ENCODE peak calls at places on chromosomes 5 and 9, in four cellular contexts. O is left ventricle myocardium inferior, K is stomach, A is K562. G is an unnamed sample.

GRCh38 chr9:92422611-92423010 is 1.7 kb downstream of the OMD start:
- DNase-seq in A (no peak), O (no peak), K (no peak), G (no peak)

GRCh38 chr9:98171176-98171925 is 21.1 kb downstream of the CORO2A start:
- DNase-seq in K (no peak), A (no peak), O (no peak), G (no peak)

GRCh38 chr9:86945868-86946711 is 1.2 kb downstream of the GAS1 start:
- DNase-seq in O (peak), A (no peak), K (peak), G (no peak)

GRCh38 chr5:157354825-157355224 is 88.9 kb downstream of the CYFIP2 start:
- DNase-seq in A (peak), O (no peak), K (no peak), G (no peak)

GRCh38 chr9:99103505-99103904 is 1.4 kb upstream of the TGFBR1 start:
- DNase-seq in A (no peak), O (no peak), K (no peak), G (no peak)

GRCh38 chr5:142466195-142466951 is 141.6 kb upstream of the SPRY4 start:
- DNase-seq in A (no peak), K (no peak), O (no peak), G (no peak)

GRCh38 chr5:141598389-141599360 is 20.1 kb downstream of the DIAPH1 start:
- DNase-seq in K (no peak), O (no peak), A (no peak), G (no peak)

GRCh38 chr5:177300236-177300880 is 3.2 kb downstream of the RAB24 start:
- DNase-seq in A (peak), K (peak), O (peak), G (peak)

GRCh38 chr5:134864707-134865106 is 9.5 kb upstream of the TXNDC15 start:
- DNase-seq in O (no peak), K (no peak), A (no peak), G (no peak)

GRCh38 chr5:139495644-139496435 is 13.3 kb upstream of the STING1 start:
- DNase-seq in K (no peak), O (no peak), A (no peak), G (no peak)

GRCh38 chr5:93355691-93356090 is 225.3 kb downstream of the NR2F1-AS1 start:
- DNase-seq in O (no peak), A (no peak), K (no peak), G (no peak)

GRCh38 chr5:93357686-93358085 is 223.3 kb downstream of the NR2F1-AS1 start:
- DNase-seq in O (no peak), A (no peak), K (no peak), G (no peak)

GRCh38 chr5:93360436-93361100 is 220.5 kb downstream of the NR2F1-AS1 start:
- DNase-seq in O (no peak), K (no peak), A (no peak), G (no peak)

GRCh38 chr5:93359958-93360305 is 221.1 kb downstream of the NR2F1-AS1 start:
- DNase-seq in K (no peak), O (no peak), A (no peak), G (no peak)

GRCh38 chr5:93359296-93359957 is 221.6 kb downstream of the NR2F1-AS1 start:
- DNase-seq in A (no peak), K (no peak), O (no peak), G (peak)
- H3K4me3 ChIP-seq in A (no peak), K (no peak), O (no peak), G (no peak)

DNA sequence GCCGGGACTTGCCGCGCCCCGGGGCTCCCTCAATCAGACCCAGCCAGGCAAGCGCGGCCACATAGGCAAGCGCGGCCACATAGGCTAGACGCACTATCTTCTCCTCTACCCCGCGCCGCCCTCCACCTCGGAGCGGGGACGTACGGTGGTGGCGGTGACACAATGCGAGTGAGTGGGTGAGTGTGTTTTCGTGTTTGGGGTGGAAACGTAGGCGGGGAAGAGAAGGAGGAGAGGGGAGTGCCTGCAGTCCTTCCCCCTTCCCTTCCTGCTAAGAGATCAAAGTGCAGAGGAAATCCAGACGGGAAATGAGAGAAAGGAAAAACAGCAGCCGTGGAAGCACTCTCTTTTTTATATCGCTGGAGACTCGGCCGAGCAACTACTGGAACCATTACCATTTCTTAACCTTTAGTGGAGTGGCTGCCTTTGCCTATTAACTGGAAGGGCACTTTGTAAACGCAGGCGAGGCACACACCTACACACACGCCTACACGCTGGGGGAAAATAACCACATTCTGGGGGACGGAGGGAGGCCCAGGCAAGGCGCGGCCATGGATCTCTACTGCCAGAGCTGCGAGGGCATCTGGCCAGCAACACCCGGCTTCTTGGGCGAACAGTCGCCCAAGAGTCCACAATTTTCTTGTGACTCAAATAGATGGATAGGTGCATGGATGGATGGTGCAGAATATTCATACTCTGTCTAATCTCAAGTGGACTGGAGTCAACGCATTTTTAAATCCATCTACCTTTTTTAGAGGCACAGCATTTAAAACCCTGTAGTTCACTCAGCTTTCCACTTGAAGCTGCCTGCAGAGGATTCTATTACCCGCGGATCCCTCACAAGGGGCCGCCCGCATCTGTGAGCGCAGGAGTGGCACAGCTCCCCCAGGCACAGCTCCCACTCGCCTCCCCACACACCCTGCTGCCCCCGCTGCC is 2.1 kb downstream of the EDIL3 start:
- DNase-seq in K (no peak), A (no peak), O (peak), G (no peak)
- H3K27ac ChIP-seq in K (peak), A (no peak), O (peak), G (peak)

DNA sequence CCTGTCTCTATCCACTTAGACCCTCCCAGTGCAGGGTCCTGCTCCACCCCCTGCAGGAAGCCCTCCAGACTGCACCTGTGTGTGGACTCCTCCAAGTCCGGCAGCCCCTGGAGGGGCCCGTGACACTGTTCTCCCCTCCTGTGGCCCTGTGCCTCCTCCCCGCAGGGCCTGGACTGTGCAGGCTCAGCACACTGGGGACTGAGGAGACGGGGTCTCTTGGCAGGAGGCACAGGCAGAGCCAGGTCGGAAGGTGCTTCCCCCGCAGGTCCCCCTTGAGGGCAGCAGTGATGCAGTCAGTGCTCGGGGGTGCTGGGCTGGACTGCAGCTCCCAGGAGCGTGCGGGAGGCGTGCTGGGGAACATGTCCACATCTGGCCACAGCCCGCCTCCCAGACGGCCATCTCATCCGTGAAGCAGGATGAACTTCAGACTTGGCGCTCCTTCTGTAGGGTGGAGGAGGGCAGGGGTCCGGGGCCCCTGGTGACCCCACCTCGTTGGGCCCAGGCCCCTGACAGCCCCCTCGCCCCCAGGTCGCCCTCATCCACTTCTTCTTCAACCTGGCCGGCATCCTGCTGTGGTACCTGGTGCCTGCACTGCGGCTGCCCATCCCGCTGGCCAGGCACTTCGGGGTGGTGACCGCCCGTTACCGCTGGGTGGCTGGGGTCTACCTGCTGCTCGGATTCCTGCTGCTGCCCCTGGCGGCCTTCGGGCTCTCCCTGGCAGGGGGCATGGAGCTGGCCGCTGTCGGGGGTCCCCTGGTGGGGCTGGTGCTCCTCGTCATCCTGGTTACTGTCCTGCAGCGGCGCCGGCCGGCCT is 4.9 kb downstream of the SLC34A3 start:
- DNase-seq in O (no peak), K (no peak), A (no peak), G (no peak)
- H3K4me3 ChIP-seq in O (peak), K (peak), A (no peak), G (no peak)

GRCh38 chr9:84501587-84501986 is 161.0 kb upstream of the SLC28A3 start:
- DNase-seq in A (no peak), K (no peak), O (no peak), G (no peak)

GRCh38 chr9:84500218-84500617 is 159.7 kb upstream of the SLC28A3 start:
- DNase-seq in K (no peak), O (no peak), A (no peak), G (no peak)

GRCh38 chr9:84504360-84504759 is 163.8 kb upstream of the SLC28A3 start:
- DNase-seq in O (no peak), A (no peak), K (no peak), G (no peak)

GRCh38 chr9:84500859-84501258 is 160.3 kb upstream of the SLC28A3 start:
- DNase-seq in K (no peak), O (no peak), A (no peak), G (no peak)
- H3K27ac ChIP-seq in K (no peak), O (no peak), A (no peak), G (no peak)

GRCh38 chr5:38463634-38464521 is 92.6 kb downstream of the LIFR start:
- DNase-seq in K (no peak), A (no peak), O (no peak), G (peak)
- H3K4me3 ChIP-seq in K (no peak), A (no peak), O (no peak), G (no peak)

GRCh38 chr5:137842296-137842695 is 25.4 kb upstream of the MYOT start:
- DNase-seq in K (no peak), O (no peak), A (no peak), G (no peak)

GRCh38 chr5:137836997-137837396 is 30.7 kb upstream of the MYOT start:
- DNase-seq in K (no peak), O (no peak), A (no peak), G (no peak)

GRCh38 chr5:137837741-137838389 is 29.8 kb upstream of the MYOT start:
- DNase-seq in K (no peak), O (no peak), A (no peak), G (no peak)

GRCh38 chr5:137836301-137836700 is 31.4 kb upstream of the MYOT start:
- DNase-seq in O (no peak), A (no peak), K (no peak), G (no peak)

GRCh38 chr5:137838976-137839375 is 28.7 kb upstream of the MYOT start:
- DNase-seq in A (no peak), O (no peak), K (no peak), G (no peak)
- H3K27ac ChIP-seq in A (no peak), O (peak), K (no peak), G (no peak)

GRCh38 chr9:137168575-137168906 is 1.3 kb downstream of the LRRC26 start:
- DNase-seq in O (no peak), K (no peak), A (peak), G (no peak)
- H3K4me3 ChIP-seq in O (peak), K (peak), A (peak), G (no peak)

GRCh38 chr9:93453047-93453914 is at the start of gene FAM120AOS:
- DNase-seq in A (peak), O (peak), K (peak), G (peak)
- H3K27ac ChIP-seq in A (peak), O (peak), K (peak), G (peak)

DNA sequence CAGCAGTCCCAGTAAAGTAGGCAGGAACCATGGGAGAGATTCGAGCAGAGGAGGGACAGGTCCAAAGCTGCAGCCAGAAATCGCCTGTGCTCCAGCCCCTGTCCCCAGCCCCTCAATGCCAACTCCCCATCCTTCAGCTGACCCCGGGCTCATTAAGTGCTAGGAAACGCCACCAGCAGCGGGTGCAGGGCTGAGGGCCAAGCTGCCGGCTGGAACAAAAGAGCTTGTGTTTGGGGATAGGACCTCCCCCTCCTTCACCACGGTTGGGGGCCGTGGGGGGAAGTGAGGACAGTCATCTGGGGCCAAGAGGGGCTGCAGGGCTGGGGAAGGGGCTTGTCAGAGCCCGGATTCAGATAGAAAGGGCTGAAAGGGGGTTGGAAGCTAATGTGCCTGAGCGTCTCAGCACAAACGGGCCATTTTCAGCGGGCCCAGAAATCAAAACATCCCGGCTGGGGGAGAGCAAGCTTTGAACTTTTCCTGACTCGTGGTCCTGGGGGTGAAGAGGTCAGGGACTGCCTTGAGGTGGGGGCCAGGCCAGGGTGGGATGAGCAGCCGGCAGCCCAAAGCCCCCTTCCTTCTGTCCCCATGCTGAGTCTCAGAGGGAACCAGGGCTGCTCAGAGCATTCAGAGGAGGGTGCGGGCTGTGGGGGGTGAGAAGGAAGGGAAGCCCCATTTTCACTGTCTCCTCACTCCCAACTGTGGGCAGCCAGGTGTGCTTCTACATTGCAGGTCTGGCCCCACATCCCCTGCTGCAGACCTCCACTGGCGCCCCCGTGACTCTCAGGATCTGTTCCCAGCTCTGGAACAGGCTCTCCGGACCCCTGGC is 69.4 kb upstream of the DAB2IP start:
- DNase-seq in O (peak), A (no peak), K (no peak), G (no peak)
- H3K4me3 ChIP-seq in O (no peak), A (no peak), K (no peak), G (no peak)

DNA sequence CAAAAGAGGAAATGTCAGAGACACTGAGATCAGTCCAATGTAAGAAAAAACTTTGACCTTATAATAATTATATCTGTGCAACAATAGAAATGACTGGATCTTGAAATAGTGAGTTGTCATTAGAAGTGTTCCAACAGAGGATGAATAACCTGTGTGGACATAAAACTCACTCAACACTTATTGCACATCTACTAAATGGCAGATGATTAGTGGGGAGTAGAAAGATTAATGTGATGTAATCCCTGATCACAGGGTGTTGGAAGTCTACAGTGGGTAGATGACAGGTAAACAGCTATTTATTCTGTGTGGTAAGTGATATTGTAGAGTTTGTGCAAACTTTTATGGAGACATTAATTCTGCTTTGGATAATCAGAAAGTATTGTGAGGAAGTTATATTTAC is 177.3 kb upstream of the HMHB1 start:
- DNase-seq in O (no peak), K (no peak), A (no peak), G (no peak)
- H3K27ac ChIP-seq in O (no peak), K (no peak), A (no peak), G (no peak)